ENCODE peak calls at places on chromosomes 1 and 21, in six cellular contexts. One of them, this sample, is unnamed.

GRCh38 chr1:31703431-31704260 is at the start of gene COL16A1:
- DNase-seq in K562: no peak
- DNase-seq in HCT116: no peak
- DNase-seq in H1: peak; percentile 83
- DNase-seq in HepG2: no peak
- DNase-seq in GM12878: no peak
- DNase-seq in this sample: no peak

GRCh38 chr1:53125623-53126360 is 16.6 kb downstream of the SLC1A7 start:
- DNase-seq in K562: no peak
- DNase-seq in HCT116: no peak
- DNase-seq in H1: no peak
- DNase-seq in HepG2: no peak
- DNase-seq in GM12878: no peak
- DNase-seq in this sample: no peak

GRCh38 chr1:207397525-207397926 is 56.6 kb upstream of the CR2 start:
- DNase-seq in K562: no peak
- DNase-seq in HCT116: no peak
- DNase-seq in H1: no peak
- DNase-seq in HepG2: no peak
- DNase-seq in GM12878: no peak
- DNase-seq in this sample: no peak

GRCh38 chr1:205444931-205445652 is 10.8 kb downstream of the BLACAT1 start:
- DNase-seq in K562: peak; percentile 56
- DNase-seq in HCT116: no peak
- DNase-seq in H1: peak; percentile 77
- DNase-seq in HepG2: no peak
- DNase-seq in GM12878: no peak
- DNase-seq in this sample: peak; percentile 99

GRCh38 chr1:234111458-234112142 is 207.1 kb downstream of the SLC35F3 start:
- DNase-seq in K562: peak; percentile 59
- DNase-seq in HCT116: no peak
- DNase-seq in H1: peak; percentile 57
- DNase-seq in HepG2: peak; percentile 33
- DNase-seq in GM12878: no peak
- DNase-seq in this sample: peak; percentile 88

GRCh38 chr1:26701266-26701994 is 5.6 kb downstream of the ARID1A start:
- DNase-seq in K562: no peak
- DNase-seq in HCT116: no peak
- DNase-seq in H1: no peak
- DNase-seq in HepG2: no peak
- DNase-seq in GM12878: no peak
- DNase-seq in this sample: no peak

GRCh38 chr1:77430966-77431735 is 149.3 kb downstream of the AK5 start:
- DNase-seq in K562: no peak
- DNase-seq in HCT116: no peak
- DNase-seq in H1: no peak
- DNase-seq in HepG2: no peak
- DNase-seq in GM12878: no peak
- DNase-seq in this sample: no peak

GRCh38 chr1:22880174-22880601 is 92.5 kb downstream of the LACTBL1 start:
- DNase-seq in K562: no peak
- DNase-seq in HCT116: no peak
- DNase-seq in H1: no peak
- DNase-seq in HepG2: no peak
- DNase-seq in GM12878: no peak
- DNase-seq in this sample: no peak

GRCh38 chr21:14734191-14734590 is 188.1 kb upstream of the SAMSN1 start:
- DNase-seq in K562: no peak
- DNase-seq in HCT116: no peak
- DNase-seq in H1: no peak
- DNase-seq in HepG2: no peak
- DNase-seq in GM12878: no peak
- DNase-seq in this sample: no peak

GRCh38 chr1:55679971-55680370 is 464.8 kb upstream of the USP24 start:
- DNase-seq in K562: no peak
- DNase-seq in HCT116: no peak
- DNase-seq in H1: no peak
- DNase-seq in HepG2: no peak
- DNase-seq in GM12878: no peak
- DNase-seq in this sample: no peak

GRCh38 chr1:222749927-222750326 is 12.9 kb downstream of the FAM177B start:
- DNase-seq in K562: no peak
- DNase-seq in HCT116: no peak
- DNase-seq in H1: no peak
- DNase-seq in HepG2: no peak
- DNase-seq in GM12878: no peak
- DNase-seq in this sample: peak; percentile 25

GRCh38 chr1:225885336-225885735 is 3.2 kb upstream of the TMEM63A start:
- DNase-seq in K562: no peak
- DNase-seq in HCT116: no peak
- DNase-seq in H1: no peak
- DNase-seq in HepG2: no peak
- DNase-seq in GM12878: no peak
- DNase-seq in this sample: no peak

GRCh38 chr1:21299007-21299406 is 8.7 kb upstream of the ECE1 start:
- DNase-seq in K562: no peak
- DNase-seq in HCT116: no peak
- DNase-seq in H1: no peak
- DNase-seq in HepG2: no peak
- DNase-seq in GM12878: no peak
- DNase-seq in this sample: no peak

GRCh38 chr1:19639999-19640362 is 4.1 kb upstream of the NBL1 start:
- DNase-seq in K562: no peak
- DNase-seq in HCT116: no peak
- DNase-seq in H1: no peak
- DNase-seq in HepG2: peak; percentile 58
- DNase-seq in GM12878: no peak
- DNase-seq in this sample: no peak

GRCh38 chr1:30525631-30525979 is 197.8 kb downstream of the MATN1 start:
- DNase-seq in K562: no peak
- DNase-seq in HCT116: no peak
- DNase-seq in H1: peak; percentile 30
- DNase-seq in HepG2: no peak
- DNase-seq in GM12878: no peak
- DNase-seq in this sample: no peak

GRCh38 chr21:25103500-25104207 is 503.6 kb downstream of the MRPL39 start:
- DNase-seq in K562: no peak
- DNase-seq in HCT116: no peak
- DNase-seq in H1: no peak
- DNase-seq in HepG2: no peak
- DNase-seq in GM12878: no peak
- DNase-seq in this sample: no peak

GRCh38 chr21:36508948-36509347 is 29.0 kb upstream of the CLDN14 start:
- DNase-seq in K562: no peak
- DNase-seq in HCT116: no peak
- DNase-seq in H1: no peak
- DNase-seq in HepG2: no peak
- DNase-seq in GM12878: no peak
- DNase-seq in this sample: no peak

GRCh38 chr1:51621161-51621560 is 4.3 kb downstream of the OSBPL9 start:
- DNase-seq in K562: peak; percentile 48
- DNase-seq in HCT116: no peak
- DNase-seq in H1: no peak
- DNase-seq in HepG2: no peak
- DNase-seq in GM12878: no peak
- DNase-seq in this sample: no peak

DNA sequence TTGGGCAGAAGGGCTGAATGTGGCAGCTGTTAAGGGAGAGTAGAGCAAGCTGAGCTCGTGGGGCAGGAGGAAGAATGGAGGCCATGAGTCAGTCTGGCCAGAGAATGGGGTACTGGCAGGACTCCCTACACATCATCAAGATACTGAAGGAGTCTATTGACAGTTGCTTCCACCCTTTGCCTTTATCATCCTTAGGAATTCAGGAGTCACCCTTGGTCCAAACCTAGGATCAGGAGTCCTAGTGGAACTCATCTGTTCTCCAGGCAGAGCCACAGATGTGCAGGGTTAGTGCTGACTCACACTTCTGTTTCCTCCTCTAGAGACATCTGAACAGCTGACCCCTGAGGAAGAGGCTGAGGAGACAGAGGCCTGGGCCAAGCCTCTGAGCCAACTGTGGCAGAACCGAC is 18.7 kb upstream of the ST3GAL3 start:
- DNase-seq in K562: peak; percentile 23
- DNase-seq in HCT116: no peak
- DNase-seq in H1: no peak
- DNase-seq in HepG2: no peak
- DNase-seq in GM12878: no peak
- DNase-seq in this sample: no peak
- TF ChIP-seq YY1 in K562: no peak
- TF ChIP-seq YY1 in HCT116: no peak
- TF ChIP-seq YY1 in H1: no peak
- TF ChIP-seq YY1 in HepG2: no peak
- TF ChIP-seq YY1 in GM12878: no peak
- TF ChIP-seq YY1 in this sample: no peak

DNA sequence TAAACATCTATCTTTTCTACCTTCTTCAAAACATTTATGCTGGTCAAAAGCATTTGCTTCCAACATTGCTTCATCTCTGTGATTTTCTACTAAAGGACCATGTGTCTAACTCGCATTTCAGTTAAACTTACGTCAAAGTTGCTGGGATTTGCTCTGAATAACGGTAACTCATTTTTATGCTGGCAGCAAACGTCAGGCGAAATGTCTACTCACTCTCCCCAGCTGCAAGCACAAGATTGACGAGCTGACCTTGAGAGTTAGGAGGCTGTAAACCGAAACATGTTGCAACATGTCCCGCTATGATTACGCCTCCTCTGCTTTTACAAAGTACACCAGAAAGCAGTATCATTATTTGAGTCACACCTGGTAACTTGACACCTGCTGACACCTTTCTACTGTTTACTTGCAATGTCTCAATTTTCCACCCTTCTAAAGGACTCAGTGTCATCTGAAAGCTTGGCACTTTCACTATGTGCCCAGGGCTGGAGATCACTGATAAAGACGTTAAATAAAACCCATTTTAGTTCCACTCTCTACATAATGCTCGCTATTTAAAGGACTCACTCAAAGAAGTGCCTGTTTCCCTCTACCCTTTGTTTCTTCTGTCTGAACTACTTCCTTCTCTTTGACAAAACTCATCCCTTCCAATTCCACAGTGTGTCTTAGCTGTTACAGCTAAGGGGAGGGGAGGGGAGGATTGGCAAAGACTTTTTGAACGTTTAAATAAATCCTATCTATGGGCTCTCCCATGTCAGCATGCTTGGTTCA is 111.9 kb downstream of the PTPN14 start:
- DNase-seq in K562: peak; percentile 9
- DNase-seq in HCT116: peak; percentile 81
- DNase-seq in H1: no peak
- DNase-seq in HepG2: peak; percentile 90
- DNase-seq in GM12878: peak; percentile 60
- DNase-seq in this sample: no peak
- H3K9ac ChIP-seq in K562: no peak overlapping the region
- H3K9ac ChIP-seq in HCT116: peak overlapping the region; percentile 51
- H3K9ac ChIP-seq in H1: no peak overlapping the region
- H3K9ac ChIP-seq in HepG2: peak overlapping the region; percentile 57
- H3K9ac ChIP-seq in GM12878: peak overlapping the region; percentile 43
- H3K9ac ChIP-seq in this sample: no peak overlapping the region

GRCh38 chr1:155091071-155092051 is 12.7 kb downstream of the EFNA3 start:
- DNase-seq in K562: peak; percentile 92
- DNase-seq in HCT116: peak; percentile 61
- DNase-seq in H1: peak; percentile 97
- DNase-seq in HepG2: peak; percentile 78
- DNase-seq in GM12878: no peak
- DNase-seq in this sample: peak; percentile 89

GRCh38 chr1:155093938-155094621 is 15.4 kb downstream of the EFNA3 start:
- DNase-seq in K562: peak; percentile 75
- DNase-seq in HCT116: peak; percentile 35
- DNase-seq in H1: peak; percentile 54
- DNase-seq in HepG2: peak; percentile 46
- DNase-seq in GM12878: no peak
- DNase-seq in this sample: no peak

GRCh38 chr1:155092131-155092530 is 13.5 kb downstream of the EFNA3 start:
- DNase-seq in K562: peak; percentile 47
- DNase-seq in HCT116: no peak
- DNase-seq in H1: no peak
- DNase-seq in HepG2: no peak
- DNase-seq in GM12878: no peak
- DNase-seq in this sample: no peak

GRCh38 chr1:155092641-155093040 is 14.0 kb downstream of the EFNA3 start:
- DNase-seq in K562: no peak
- DNase-seq in HCT116: no peak
- DNase-seq in H1: no peak
- DNase-seq in HepG2: no peak
- DNase-seq in GM12878: no peak
- DNase-seq in this sample: no peak

DNA sequence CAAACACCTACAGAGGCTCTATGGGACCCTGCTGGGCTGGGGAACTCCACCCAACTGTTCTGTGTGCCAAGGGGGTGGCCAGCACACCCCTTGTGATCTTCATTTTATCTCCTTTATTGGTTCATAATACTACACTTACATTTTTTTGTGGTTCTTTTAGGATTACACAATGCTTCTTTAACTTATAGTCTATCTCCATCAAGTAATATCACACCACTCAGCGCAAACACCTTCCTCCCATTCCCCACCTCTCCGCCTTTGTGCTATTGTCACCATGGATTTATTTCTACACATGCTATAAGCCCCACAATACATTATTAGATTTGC is 15.9 kb downstream of the EFNA3 start:
- DNase-seq in K562: no peak
- DNase-seq in HCT116: no peak
- DNase-seq in H1: no peak
- DNase-seq in HepG2: no peak
- DNase-seq in GM12878: no peak
- DNase-seq in this sample: no peak
- TF ChIP-seq ZNF274 in K562: no peak
- TF ChIP-seq ZNF274 in HCT116: no peak
- TF ChIP-seq ZNF274 in H1: no peak
- TF ChIP-seq ZNF274 in HepG2: no peak
- TF ChIP-seq ZNF274 in GM12878: no peak
- TF ChIP-seq ZNF274 in this sample: no peak

GRCh38 chr1:215023151-215023832 is 59.2 kb upstream of the KCNK2 start:
- DNase-seq in K562: no peak
- DNase-seq in HCT116: no peak
- DNase-seq in H1: no peak
- DNase-seq in HepG2: no peak
- DNase-seq in GM12878: no peak
- DNase-seq in this sample: no peak

GRCh38 chr1:215018555-215018954 is 64.0 kb upstream of the KCNK2 start:
- DNase-seq in K562: no peak
- DNase-seq in HCT116: no peak
- DNase-seq in H1: no peak
- DNase-seq in HepG2: no peak
- DNase-seq in GM12878: no peak
- DNase-seq in this sample: no peak

GRCh38 chr1:215022723-215023122 is 59.8 kb upstream of the KCNK2 start:
- DNase-seq in K562: no peak
- DNase-seq in HCT116: no peak
- DNase-seq in H1: no peak
- DNase-seq in HepG2: no peak
- DNase-seq in GM12878: no peak
- DNase-seq in this sample: no peak

DNA sequence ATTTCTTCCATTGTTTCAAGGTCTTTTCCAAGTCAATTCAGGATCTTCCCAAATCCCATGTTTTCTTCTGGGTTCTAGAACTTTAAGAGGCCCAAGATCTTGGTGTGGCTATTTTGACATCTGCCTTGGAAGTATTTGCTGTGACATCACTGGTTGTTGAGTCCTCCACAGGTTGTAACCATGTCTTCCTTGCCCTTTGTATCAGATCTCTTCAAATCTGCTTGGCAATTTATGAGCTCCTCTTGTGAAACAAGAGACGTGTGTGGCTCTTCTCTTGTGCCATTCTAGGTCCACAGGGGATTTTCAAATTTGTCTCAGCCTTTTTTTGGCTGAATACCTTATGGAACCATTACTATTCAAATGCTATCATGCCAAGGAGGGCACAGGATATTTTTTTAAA is 60.3 kb upstream of the KCNK2 start:
- DNase-seq in K562: no peak
- DNase-seq in HCT116: no peak
- DNase-seq in H1: no peak
- DNase-seq in HepG2: no peak
- DNase-seq in GM12878: no peak
- DNase-seq in this sample: no peak
- TF ChIP-seq YY1 in K562: no peak
- TF ChIP-seq YY1 in HCT116: no peak
- TF ChIP-seq YY1 in H1: no peak
- TF ChIP-seq YY1 in HepG2: no peak
- TF ChIP-seq YY1 in GM12878: no peak
- TF ChIP-seq YY1 in this sample: no peak